ENCODE peak calls at places on chromosome 22, in four cellular contexts. V, O, W and D are unnamed samples.

GRCh38 chr22:41030891-41031290 is 61.5 kb upstream of the EP300 start:
- DNase-seq in V (no peak), O (peak), W (no peak), D (no peak)

GRCh38 chr22:47476226-47476625 is 713.8 kb downstream of the TBC1D22A start:
- DNase-seq in V (no peak), O (no peak), W (no peak), D (no peak)

GRCh38 chr22:22748297-22748743 is 103.9 kb downstream of the GGTLC2 start:
- DNase-seq in V (no peak), O (peak), W (peak), D (no peak)

GRCh38 chr22:24843048-24843447 is 37.0 kb downstream of the SGSM1 start:
- DNase-seq in V (no peak), O (no peak), W (no peak), D (no peak)

GRCh38 chr22:37968452-37969251 is 15.2 kb downstream of the POLR2F start:
- DNase-seq in V (no peak), O (no peak), W (no peak), D (no peak)

GRCh38 chr22:43895986-43896645 is 4.3 kb upstream of the PNPLA5 start:
- DNase-seq in V (no peak), O (no peak), W (no peak), D (no peak)

GRCh38 chr22:19766506-19767426 is 6.2 kb downstream of the TBX1 start:
- DNase-seq in V (no peak), O (peak), W (no peak), D (peak)

GRCh38 chr22:41508770-41509170 is 35.5 kb downstream of the POLR3H start:
- DNase-seq in V (no peak), O (no peak), W (no peak), D (no peak)

GRCh38 chr22:50471197-50471847 is 3.5 kb downstream of the SBF1 start:
- DNase-seq in V (no peak), O (no peak), W (no peak), D (no peak)

GRCh38 chr22:39242809-39243442 is 1.9 kb downstream of the PDGFB start:
- DNase-seq in V (no peak), O (no peak), W (no peak), D (no peak)

GRCh38 chr22:46111645-46112306 is 38.5 kb upstream of the PPARA start:
- DNase-seq in V (no peak), O (no peak), W (no peak), D (no peak)

GRCh38 chr22:31497148-31497938 is 1.0 kb downstream of the SFI1 start:
- DNase-seq in V (no peak), O (no peak), W (no peak), D (no peak)

GRCh38 chr22:44329179-44329796 is 16.5 kb upstream of the SHISAL1 start:
- DNase-seq in V (no peak), O (no peak), W (no peak), D (no peak)

GRCh38 chr22:49090853-49091135 is 736.9 kb downstream of the BRD1 start:
- DNase-seq in V (no peak), O (no peak), W (no peak), D (no peak)

GRCh38 chr22:41106122-41106968 is 14.0 kb downstream of the EP300 start:
- DNase-seq in V (no peak), O (peak), W (no peak), D (no peak)

GRCh38 chr22:44659140-44659539 is 42.9 kb upstream of the PRR5 start:
- DNase-seq in V (no peak), O (peak), W (no peak), D (no peak)

GRCh38 chr22:25892678-25893077 is 150.7 kb downstream of the MYO18B start:
- DNase-seq in V (no peak), O (no peak), W (no peak), D (no peak)

GRCh38 chr22:17264321-17265052 is 45.3 kb upstream of the ADA2 start:
- DNase-seq in V (no peak), O (no peak), W (peak), D (no peak)